ENCODE peak calls at places on chromosome 9, in five cellular contexts. U, H, F, R and T are unnamed samples.

GRCh38 chr9:130212543-130213297 is 40.5 kb downstream of the NCS1 start:
- DNase-seq in U (no peak), H (no peak), F (no peak), R (no peak), T (no peak)

GRCh38 chr9:115035872-115036612 is 81.9 kb downstream of the TNC start:
- DNase-seq in U (no peak), H (no peak), F (no peak), R (peak; percentile 86), T (no peak)

GRCh38 chr9:113616716-113617496 is 153.4 kb downstream of the RGS3 start:
- DNase-seq in U (peak; percentile 68), H (no peak), F (no peak), R (no peak), T (no peak)

GRCh38 chr9:16921855-16922254 is 51.4 kb upstream of the BNC2 start:
- DNase-seq in U (no peak), H (no peak), F (no peak), R (no peak), T (no peak)

GRCh38 chr9:90322296-90322695 is 320.3 kb downstream of the DIRAS2 start:
- DNase-seq in U (no peak), H (no peak), F (no peak), R (peak; percentile 9), T (no peak)

GRCh38 chr9:2157277-2158105 is 142.3 kb downstream of the SMARCA2 start:
- DNase-seq in U (peak; percentile 78), H (peak; percentile 7), F (peak; percentile 18), R (peak; percentile 69), T (no peak)

GRCh38 chr9:72315510-72316287 is 49.3 kb downstream of the ZFAND5 start:
- DNase-seq in U (no peak), H (no peak), F (peak; percentile 50), R (peak; percentile 16), T (no peak)

GRCh38 chr9:129612815-129613519 is 7.9 kb downstream of the C9orf50 start:
- DNase-seq in U (peak; percentile 69), H (no peak), F (no peak), R (no peak), T (no peak)

GRCh38 chr9:1876891-1877496 is 138.2 kb upstream of the SMARCA2 start:
- DNase-seq in U (no peak), H (no peak), F (no peak), R (no peak), T (no peak)

GRCh38 chr9:136191549-136192286 is 13.2 kb downstream of the LHX3 start:
- DNase-seq in U (no peak), H (no peak), F (no peak), R (no peak), T (no peak)

GRCh38 chr9:126491256-126491879 is 122.4 kb upstream of the LMX1B start:
- DNase-seq in U (peak; percentile 61), H (peak; percentile 45), F (peak; percentile 43), R (peak; percentile 69), T (no peak)

GRCh38 chr9:35618854-35619799 is 914 bp upstream of the CD72 start:
- DNase-seq in U (peak; percentile 93), H (peak; percentile 22), F (peak; percentile 68), R (peak; percentile 21), T (peak; percentile 62)

GRCh38 chr9:10268500-10269485 is 344.0 kb downstream of the PTPRD start:
- DNase-seq in U (no peak), H (no peak), F (no peak), R (peak; percentile 12), T (no peak)
- TF ChIP-seq CTCF in U (no peak), H (no peak), F (no peak), R (peak; percentile 55), T (no peak)

GRCh38 chr9:76926846-76927245 is 20.9 kb upstream of the PRUNE2 start:
- DNase-seq in U (no peak), H (no peak), F (no peak), R (no peak), T (no peak)

GRCh38 chr9:76932778-76933177 is 26.9 kb upstream of the PRUNE2 start:
- DNase-seq in U (no peak), H (no peak), F (no peak), R (peak; percentile 18), T (no peak)

GRCh38 chr9:76926324-76926731 is 20.4 kb upstream of the PRUNE2 start:
- DNase-seq in U (no peak), H (no peak), F (no peak), R (peak; percentile 88), T (no peak)

GRCh38 chr9:76927540-76928240 is 21.8 kb upstream of the PRUNE2 start:
- DNase-seq in U (no peak), H (no peak), F (no peak), R (peak; percentile 31), T (no peak)
- TF ChIP-seq CTCF in U (no peak), H (no peak), F (no peak), R (no peak), T (no peak)

GRCh38 chr9:3929345-3930150 is 370.3 kb downstream of the GLIS3 start:
- DNase-seq in U (no peak), H (no peak), F (no peak), R (no peak), T (no peak)

GRCh38 chr9:3931058-3931457 is 368.8 kb downstream of the GLIS3 start:
- DNase-seq in U (no peak), H (no peak), F (no peak), R (no peak), T (no peak)

GRCh38 chr9:3936520-3937235 is 363.2 kb downstream of the GLIS3 start:
- DNase-seq in U (peak; percentile 81), H (no peak), F (no peak), R (peak; percentile 24), T (no peak)

GRCh38 chr9:3928590-3928989 is 371.3 kb downstream of the GLIS3 start:
- DNase-seq in U (no peak), H (no peak), F (no peak), R (no peak), T (no peak)

DNA sequence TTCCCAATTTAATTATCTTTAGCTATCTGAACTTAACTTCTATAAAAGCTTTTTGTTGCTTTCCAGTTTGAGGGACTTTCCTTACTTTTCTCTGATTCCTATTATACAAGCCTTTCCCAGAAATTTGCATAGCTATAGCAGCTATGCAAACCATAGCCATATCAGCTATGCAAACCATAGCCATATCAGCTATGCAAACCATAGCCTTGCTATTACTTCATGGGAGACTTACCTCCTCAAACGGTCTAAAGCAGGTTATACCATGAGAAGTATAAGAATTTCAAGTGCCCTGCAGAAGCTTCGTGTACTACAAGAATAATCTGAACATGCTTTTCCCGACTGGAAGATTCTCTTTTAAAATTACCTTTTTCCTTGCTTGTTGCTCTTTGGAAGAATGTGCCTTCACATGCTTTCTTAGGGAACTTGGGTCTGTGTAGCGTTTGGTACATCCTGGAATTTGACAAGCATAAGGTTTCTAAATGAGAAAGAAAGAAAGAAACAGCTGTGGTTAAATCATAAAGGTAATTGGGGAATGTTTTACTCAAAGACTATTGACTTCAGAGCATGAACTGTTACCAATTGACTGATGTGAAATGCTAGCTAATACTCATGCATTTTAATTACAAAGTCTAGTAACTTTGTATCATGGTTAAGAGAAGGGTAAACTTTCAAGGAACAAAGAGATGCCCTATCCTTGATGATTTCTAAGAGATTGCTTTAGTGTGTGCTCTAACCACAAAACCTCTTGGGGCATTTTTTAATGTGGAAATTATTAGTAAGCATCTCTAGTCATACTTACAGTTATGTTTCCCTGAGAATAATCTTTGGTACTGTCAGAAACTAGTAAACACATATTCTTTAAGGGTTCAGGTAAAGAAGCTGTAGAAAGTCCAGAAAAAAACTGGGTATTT is 367.6 kb downstream of the GLIS3 start:
- DNase-seq in U (no peak), H (no peak), F (no peak), R (peak; percentile 43), T (no peak)
- TF ChIP-seq CTCF in U (no peak), H (no peak), F (no peak), R (no peak), T (no peak)

GRCh38 chr9:117555964-117556629 is 141.2 kb upstream of the ASTN2 start:
- DNase-seq in U (no peak), H (peak; percentile 1), F (peak; percentile 71), R (no peak), T (no peak)
- TF ChIP-seq CTCF in U (peak; percentile 52), H (no peak), F (peak; percentile 50), R (no peak), T (no peak)